ENCODE peak calls at places on chromosomes 12 and 14, in four cellular contexts. One of them, this sample, is unnamed.

GRCh38 chr14:100084591-100084990 is 19.4 kb downstream of the EVL start:
- DNase-seq in glutamatergic neuron: no peak
- DNase-seq in fibroblast of pulmonary artery: no peak
- DNase-seq in IMR-90: no peak
- DNase-seq in this sample: no peak

GRCh38 chr12:32821293-32822089 is 65.8 kb upstream of the YARS2 start:
- DNase-seq in glutamatergic neuron: no peak
- DNase-seq in fibroblast of pulmonary artery: peak
- DNase-seq in IMR-90: no peak
- DNase-seq in this sample: no peak

GRCh38 chr12:119772431-119772830 is 104.5 kb downstream of the PRKAB1 start:
- DNase-seq in glutamatergic neuron: no peak
- DNase-seq in fibroblast of pulmonary artery: no peak
- DNase-seq in IMR-90: peak
- DNase-seq in this sample: no peak

GRCh38 chr12:75933136-75933535 is 98.4 kb downstream of the PHLDA1 start:
- DNase-seq in glutamatergic neuron: no peak
- DNase-seq in fibroblast of pulmonary artery: peak
- DNase-seq in IMR-90: peak
- DNase-seq in this sample: no peak

GRCh38 chr12:119461815-119462214 is 127.3 kb downstream of the CCDC60 start:
- DNase-seq in glutamatergic neuron: no peak
- DNase-seq in fibroblast of pulmonary artery: no peak
- DNase-seq in IMR-90: no peak
- DNase-seq in this sample: no peak

GRCh38 chr12:71592841-71593240 is 70.8 kb downstream of the ZFC3H1 start:
- DNase-seq in glutamatergic neuron: no peak
- DNase-seq in fibroblast of pulmonary artery: no peak
- DNase-seq in IMR-90: no peak
- DNase-seq in this sample: no peak

GRCh38 chr12:41140117-41140516 is 48.0 kb upstream of the PDZRN4 start:
- DNase-seq in glutamatergic neuron: no peak
- DNase-seq in fibroblast of pulmonary artery: no peak
- DNase-seq in IMR-90: no peak
- DNase-seq in this sample: no peak

GRCh38 chr12:77204055-77204454 is 138.7 kb upstream of the E2F7 start:
- DNase-seq in glutamatergic neuron: no peak
- DNase-seq in fibroblast of pulmonary artery: peak
- DNase-seq in IMR-90: peak
- DNase-seq in this sample: no peak

GRCh38 chr12:29216266-29216665 is 67.2 kb downstream of the FAR2 start:
- DNase-seq in glutamatergic neuron: no peak
- DNase-seq in fibroblast of pulmonary artery: no peak
- DNase-seq in IMR-90: no peak
- DNase-seq in this sample: no peak

GRCh38 chr12:55717397-55718007 is 1.7 kb downstream of the BLOC1S1 start:
- DNase-seq in glutamatergic neuron: peak
- DNase-seq in fibroblast of pulmonary artery: no peak
- DNase-seq in IMR-90: peak
- DNase-seq in this sample: no peak

GRCh38 chr12:72729451-72730010 is 457.4 kb downstream of the TRHDE start:
- DNase-seq in glutamatergic neuron: no peak
- DNase-seq in fibroblast of pulmonary artery: no peak
- DNase-seq in IMR-90: no peak
- DNase-seq in this sample: no peak

GRCh38 chr14:76868453-76869170 is 42.4 kb downstream of the LRRC74A start:
- DNase-seq in glutamatergic neuron: no peak
- DNase-seq in fibroblast of pulmonary artery: no peak
- DNase-seq in IMR-90: no peak
- DNase-seq in this sample: no peak

GRCh38 chr14:76870146-76870545 is 43.9 kb downstream of the LRRC74A start:
- DNase-seq in glutamatergic neuron: peak
- DNase-seq in fibroblast of pulmonary artery: no peak
- DNase-seq in IMR-90: no peak
- DNase-seq in this sample: no peak

GRCh38 chr14:76876076-76876475 is 49.9 kb downstream of the LRRC74A start:
- DNase-seq in glutamatergic neuron: peak
- DNase-seq in fibroblast of pulmonary artery: peak
- DNase-seq in IMR-90: peak
- DNase-seq in this sample: peak

GRCh38 chr14:76874734-76875133 is 48.5 kb downstream of the LRRC74A start:
- DNase-seq in glutamatergic neuron: no peak
- DNase-seq in fibroblast of pulmonary artery: no peak
- DNase-seq in IMR-90: no peak
- DNase-seq in this sample: no peak

DNA sequence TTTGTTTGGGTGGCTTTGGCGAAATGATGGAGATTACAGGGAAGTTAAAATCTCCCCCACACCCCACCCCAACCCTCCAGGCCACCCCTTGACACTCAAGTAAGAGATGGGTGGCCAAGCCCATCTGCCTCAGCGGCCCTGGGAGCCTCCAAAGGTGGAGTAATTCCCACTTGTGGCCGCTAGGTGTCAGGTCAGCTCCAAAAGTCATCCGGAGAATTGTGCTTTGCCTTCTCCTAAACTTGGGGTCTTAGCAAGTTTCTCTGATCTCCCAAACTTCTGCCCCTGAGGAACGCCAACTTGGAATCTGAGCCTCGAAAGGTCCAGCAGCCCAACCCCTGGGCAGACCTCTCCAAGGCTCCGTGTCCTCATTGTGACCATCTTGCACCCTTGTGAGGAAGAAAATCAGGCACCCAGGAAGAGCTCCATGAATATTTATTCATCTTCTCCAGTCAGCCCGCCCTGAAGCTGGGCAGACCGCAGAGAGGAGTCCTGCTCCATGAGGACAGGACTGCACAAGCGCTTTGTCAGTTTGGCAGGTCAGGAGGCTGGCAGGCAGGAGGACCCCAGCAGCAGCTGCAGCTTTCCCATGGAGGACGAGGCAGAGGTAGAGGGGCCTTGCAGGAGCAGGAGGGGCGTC is 46.7 kb downstream of the LRRC74A start:
- DNase-seq in glutamatergic neuron: peak
- DNase-seq in fibroblast of pulmonary artery: peak
- DNase-seq in IMR-90: peak
- DNase-seq in this sample: peak
- TF ChIP-seq CTCF in glutamatergic neuron: peak
- TF ChIP-seq CTCF in fibroblast of pulmonary artery: peak
- TF ChIP-seq CTCF in IMR-90: peak
- TF ChIP-seq CTCF in this sample: peak

DNA sequence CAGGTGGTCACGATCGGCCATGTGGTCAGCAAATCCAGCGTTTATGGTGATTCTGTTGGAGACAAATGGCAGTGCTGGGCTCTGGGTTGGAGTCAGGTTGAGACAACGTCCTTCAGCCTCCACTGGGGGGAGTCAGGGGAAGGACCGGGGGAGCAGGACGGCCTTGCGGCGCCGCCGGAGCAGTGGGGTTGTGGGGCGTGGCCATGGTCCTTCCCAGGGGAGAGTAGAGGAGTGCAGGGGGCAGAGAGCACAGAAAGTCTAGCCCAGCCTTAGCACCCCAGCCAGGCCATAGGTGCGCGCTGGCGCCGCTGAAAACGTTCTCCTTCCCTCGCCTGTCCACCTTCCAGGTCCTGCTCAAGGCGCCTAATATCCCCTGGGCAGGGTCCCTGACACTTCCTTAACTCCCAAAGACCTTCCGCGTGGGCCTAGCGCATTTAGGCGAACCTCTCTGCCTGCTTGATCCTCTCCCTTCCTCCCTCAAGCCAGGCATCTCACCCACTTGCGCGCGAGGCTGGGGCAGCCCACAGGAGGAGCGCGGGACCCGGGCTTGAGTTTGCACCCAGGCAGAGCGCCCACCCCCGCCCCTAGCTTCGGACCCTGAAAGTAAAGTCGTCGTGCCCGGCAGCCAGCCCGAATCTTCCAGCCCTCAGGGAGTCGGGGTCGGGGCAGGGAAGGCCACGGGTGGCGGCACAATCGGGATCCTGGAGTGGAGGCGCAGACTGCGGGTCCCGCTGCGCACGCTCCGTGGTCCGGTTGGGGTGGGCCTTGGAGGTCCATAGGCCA is 3.1 kb upstream of the KIF26A start:
- DNase-seq in glutamatergic neuron: peak
- DNase-seq in fibroblast of pulmonary artery: peak
- DNase-seq in IMR-90: no peak
- DNase-seq in this sample: no peak
- TF ChIP-seq CTCF in glutamatergic neuron: peak
- TF ChIP-seq CTCF in fibroblast of pulmonary artery: no peak
- TF ChIP-seq CTCF in IMR-90: peak
- TF ChIP-seq CTCF in this sample: no peak

GRCh38 chr12:116276433-116277216 is 868 bp downstream of the MED13L start:
- DNase-seq in glutamatergic neuron: peak
- DNase-seq in fibroblast of pulmonary artery: peak
- DNase-seq in IMR-90: peak
- DNase-seq in this sample: peak

GRCh38 chr12:116274552-116275375 is 2.7 kb downstream of the MED13L start:
- DNase-seq in glutamatergic neuron: no peak
- DNase-seq in fibroblast of pulmonary artery: no peak
- DNase-seq in IMR-90: no peak
- DNase-seq in this sample: no peak

GRCh38 chr12:116278667-116279066 is 1.2 kb upstream of the MED13L start:
- DNase-seq in glutamatergic neuron: no peak
- DNase-seq in fibroblast of pulmonary artery: no peak
- DNase-seq in IMR-90: no peak
- DNase-seq in this sample: no peak

GRCh38 chr12:116278259-116278595 is 734 bp upstream of the MED13L start:
- DNase-seq in glutamatergic neuron: no peak
- DNase-seq in fibroblast of pulmonary artery: no peak
- DNase-seq in IMR-90: no peak
- DNase-seq in this sample: no peak

DNA sequence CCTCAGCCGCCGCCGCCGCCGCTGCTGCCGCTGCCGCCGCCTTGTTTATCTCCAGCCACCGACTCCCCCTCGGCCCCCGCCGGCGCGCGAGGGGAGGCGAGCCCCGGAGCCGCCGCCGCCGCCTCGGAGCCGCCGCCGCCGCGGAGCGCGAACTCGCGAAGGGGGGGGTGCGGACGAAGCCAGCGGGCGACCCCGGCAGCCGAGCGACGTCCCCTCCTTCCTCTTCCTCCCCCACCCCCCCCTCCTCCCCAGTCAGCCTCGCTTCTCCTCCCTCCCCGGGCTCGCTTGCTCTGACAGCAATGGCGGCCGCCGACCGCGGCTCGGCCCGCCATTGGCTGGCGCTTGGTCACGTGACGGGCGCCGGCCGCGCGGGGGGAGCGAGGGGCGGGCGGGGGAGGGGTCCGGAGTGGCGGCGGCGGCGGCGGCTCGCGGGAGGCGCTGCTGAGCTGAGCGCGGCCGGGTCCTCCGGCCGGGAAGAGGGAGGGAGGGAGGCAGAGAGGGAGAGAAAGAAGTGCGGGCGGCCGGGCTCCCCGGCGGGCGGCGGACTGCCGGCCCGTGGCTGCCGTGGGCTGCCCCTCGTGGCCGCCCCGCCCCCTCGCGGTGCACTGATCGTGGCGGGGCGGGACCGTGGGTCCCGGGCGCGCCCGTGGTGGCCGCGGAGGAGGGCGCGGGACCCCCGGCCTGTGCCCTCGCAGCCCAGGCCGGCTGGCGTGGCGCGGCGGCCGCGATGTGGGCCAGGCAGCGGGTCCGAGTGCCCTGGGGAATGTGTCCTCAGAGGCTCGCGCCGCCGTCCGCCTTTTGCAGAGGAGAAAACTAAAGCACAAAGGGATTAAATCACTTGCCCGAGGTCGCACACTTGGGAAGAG is at the start of gene MED13L:
- DNase-seq in glutamatergic neuron: peak
- DNase-seq in fibroblast of pulmonary artery: peak
- DNase-seq in IMR-90: peak
- DNase-seq in this sample: peak
- TF ChIP-seq CTCF in glutamatergic neuron: no peak
- TF ChIP-seq CTCF in fibroblast of pulmonary artery: peak
- TF ChIP-seq CTCF in IMR-90: peak
- TF ChIP-seq CTCF in this sample: peak

GRCh38 chr12:78888583-78888982 is 24.0 kb downstream of the SYT1 start:
- DNase-seq in glutamatergic neuron: no peak
- DNase-seq in fibroblast of pulmonary artery: no peak
- DNase-seq in IMR-90: no peak
- DNase-seq in this sample: peak
- TF ChIP-seq CTCF in glutamatergic neuron: no peak
- TF ChIP-seq CTCF in fibroblast of pulmonary artery: no peak
- TF ChIP-seq CTCF in IMR-90: no peak
- TF ChIP-seq CTCF in this sample: no peak

GRCh38 chr12:95481072-95481471 is 7.1 kb downstream of the METAP2 start:
- DNase-seq in glutamatergic neuron: no peak
- DNase-seq in fibroblast of pulmonary artery: peak
- DNase-seq in IMR-90: no peak
- DNase-seq in this sample: no peak
- TF ChIP-seq CTCF in glutamatergic neuron: no peak
- TF ChIP-seq CTCF in fibroblast of pulmonary artery: peak
- TF ChIP-seq CTCF in IMR-90: peak
- TF ChIP-seq CTCF in this sample: no peak

DNA sequence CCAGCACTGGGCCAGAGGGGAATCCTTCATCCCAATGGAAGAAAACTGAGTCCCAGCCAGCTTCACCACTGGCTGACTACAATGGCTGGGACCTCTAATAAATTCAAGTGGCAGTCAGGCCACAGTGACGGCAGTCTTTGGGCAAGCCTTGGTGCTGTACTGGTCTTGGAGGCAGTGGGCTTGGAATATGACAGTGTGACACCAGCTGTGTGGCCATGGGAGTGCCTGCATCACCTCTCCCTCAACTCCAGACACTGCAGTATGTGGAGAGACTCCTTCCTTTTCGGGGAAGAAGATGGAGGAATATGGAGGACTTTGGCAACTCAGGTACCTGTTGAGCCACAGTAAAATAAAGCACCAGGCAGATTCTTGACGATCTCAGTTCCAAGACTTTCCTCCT is 16.0 kb upstream of the CD163L1 start:
- DNase-seq in glutamatergic neuron: no peak
- DNase-seq in fibroblast of pulmonary artery: no peak
- DNase-seq in IMR-90: no peak
- DNase-seq in this sample: no peak
- TF ChIP-seq CTCF in glutamatergic neuron: no peak
- TF ChIP-seq CTCF in fibroblast of pulmonary artery: no peak
- TF ChIP-seq CTCF in IMR-90: no peak
- TF ChIP-seq CTCF in this sample: no peak